ENCODE peak calls at places on chromosomes 3 and 15, in ten cellular contexts. One of them, this sample, is unnamed.

GRCh38 chr3:39056151-39056550 is 4.3 kb downstream of the WDR48 start:
- DNase-seq in naive thymus-derived CD4-positive, alpha-beta T cell: no peak
- DNase-seq in heart left ventricle: no peak
- DNase-seq in HL-60: no peak
- DNase-seq in mesendoderm: no peak
- DNase-seq in left lung: no peak
- DNase-seq in esophagus squamous epithelium: no peak
- DNase-seq in IMR-90: no peak
- DNase-seq in aorta: no peak
- DNase-seq in OCI-LY7: no peak
- DNase-seq in this sample: no peak

GRCh38 chr3:101203411-101203810 is 117.0 kb downstream of the IMPG2 start:
- DNase-seq in naive thymus-derived CD4-positive, alpha-beta T cell: no peak
- DNase-seq in heart left ventricle: no peak
- DNase-seq in HL-60: no peak
- DNase-seq in mesendoderm: no peak
- DNase-seq in left lung: no peak
- DNase-seq in esophagus squamous epithelium: no peak
- DNase-seq in IMR-90: peak
- DNase-seq in aorta: no peak
- DNase-seq in OCI-LY7: no peak
- DNase-seq in this sample: no peak

GRCh38 chr15:38072507-38073277 is 138.3 kb downstream of the TMCO5A start:
- DNase-seq in naive thymus-derived CD4-positive, alpha-beta T cell: no peak
- DNase-seq in heart left ventricle: peak
- DNase-seq in HL-60: no peak
- DNase-seq in mesendoderm: peak
- DNase-seq in left lung: peak
- DNase-seq in esophagus squamous epithelium: no peak
- DNase-seq in IMR-90: peak
- DNase-seq in aorta: peak
- DNase-seq in OCI-LY7: peak
- DNase-seq in this sample: peak

GRCh38 chr3:192409838-192410683 is 317.3 kb downstream of the FGF12 start:
- DNase-seq in naive thymus-derived CD4-positive, alpha-beta T cell: no peak
- DNase-seq in heart left ventricle: peak
- DNase-seq in HL-60: no peak
- DNase-seq in mesendoderm: peak
- DNase-seq in left lung: peak
- DNase-seq in esophagus squamous epithelium: no peak
- DNase-seq in IMR-90: no peak
- DNase-seq in aorta: no peak
- DNase-seq in OCI-LY7: no peak
- DNase-seq in this sample: no peak

GRCh38 chr3:155321418-155321817 is 27.9 kb upstream of the STRIT1 start:
- DNase-seq in naive thymus-derived CD4-positive, alpha-beta T cell: no peak
- DNase-seq in heart left ventricle: no peak
- DNase-seq in HL-60: no peak
- DNase-seq in mesendoderm: no peak
- DNase-seq in left lung: no peak
- DNase-seq in esophagus squamous epithelium: no peak
- DNase-seq in IMR-90: peak
- DNase-seq in aorta: no peak
- DNase-seq in OCI-LY7: no peak
- DNase-seq in this sample: no peak

GRCh38 chr3:149180057-149180573 is 41.5 kb downstream of the CP start:
- DNase-seq in naive thymus-derived CD4-positive, alpha-beta T cell: no peak
- DNase-seq in heart left ventricle: peak
- DNase-seq in HL-60: peak
- DNase-seq in mesendoderm: no peak
- DNase-seq in left lung: no peak
- DNase-seq in esophagus squamous epithelium: no peak
- DNase-seq in IMR-90: peak
- DNase-seq in aorta: peak
- DNase-seq in OCI-LY7: no peak
- DNase-seq in this sample: no peak

GRCh38 chr3:108603689-108604088 is 14.2 kb downstream of the DZIP3 start:
- DNase-seq in naive thymus-derived CD4-positive, alpha-beta T cell: peak
- DNase-seq in heart left ventricle: no peak
- DNase-seq in HL-60: no peak
- DNase-seq in mesendoderm: no peak
- DNase-seq in left lung: no peak
- DNase-seq in esophagus squamous epithelium: no peak
- DNase-seq in IMR-90: peak
- DNase-seq in aorta: no peak
- DNase-seq in OCI-LY7: peak
- DNase-seq in this sample: no peak

GRCh38 chr15:60917469-60918130 is 311.5 kb downstream of the RORA start:
- DNase-seq in naive thymus-derived CD4-positive, alpha-beta T cell: no peak
- DNase-seq in heart left ventricle: peak
- DNase-seq in HL-60: no peak
- DNase-seq in mesendoderm: no peak
- DNase-seq in left lung: no peak
- DNase-seq in esophagus squamous epithelium: no peak
- DNase-seq in IMR-90: peak
- DNase-seq in aorta: peak
- DNase-seq in OCI-LY7: no peak
- DNase-seq in this sample: no peak

GRCh38 chr3:144185291-144185690 is 213.7 kb downstream of the DIPK2A start:
- DNase-seq in naive thymus-derived CD4-positive, alpha-beta T cell: no peak
- DNase-seq in heart left ventricle: no peak
- DNase-seq in HL-60: no peak
- DNase-seq in mesendoderm: no peak
- DNase-seq in left lung: no peak
- DNase-seq in esophagus squamous epithelium: no peak
- DNase-seq in IMR-90: peak
- DNase-seq in aorta: no peak
- DNase-seq in OCI-LY7: no peak
- DNase-seq in this sample: no peak

GRCh38 chr3:117526485-117527079 is 817.0 kb downstream of the TUSC7 start:
- DNase-seq in naive thymus-derived CD4-positive, alpha-beta T cell: no peak
- DNase-seq in heart left ventricle: no peak
- DNase-seq in HL-60: no peak
- DNase-seq in mesendoderm: peak
- DNase-seq in left lung: no peak
- DNase-seq in esophagus squamous epithelium: no peak
- DNase-seq in IMR-90: peak
- DNase-seq in aorta: peak
- DNase-seq in OCI-LY7: peak
- DNase-seq in this sample: no peak

GRCh38 chr3:45626096-45626887 is 31.7 kb downstream of the LIMD1 start:
- DNase-seq in naive thymus-derived CD4-positive, alpha-beta T cell: no peak
- DNase-seq in heart left ventricle: no peak
- DNase-seq in HL-60: no peak
- DNase-seq in mesendoderm: no peak
- DNase-seq in left lung: no peak
- DNase-seq in esophagus squamous epithelium: no peak
- DNase-seq in IMR-90: peak
- DNase-seq in aorta: no peak
- DNase-seq in OCI-LY7: no peak
- DNase-seq in this sample: no peak

GRCh38 chr3:3714572-3714971 is 84.7 kb upstream of the LRRN1 start:
- DNase-seq in naive thymus-derived CD4-positive, alpha-beta T cell: no peak
- DNase-seq in heart left ventricle: no peak
- DNase-seq in HL-60: no peak
- DNase-seq in mesendoderm: peak
- DNase-seq in left lung: no peak
- DNase-seq in esophagus squamous epithelium: no peak
- DNase-seq in IMR-90: no peak
- DNase-seq in aorta: no peak
- DNase-seq in OCI-LY7: peak
- DNase-seq in this sample: no peak

GRCh38 chr15:25173241-25174028 is 218.6 kb downstream of the SNRPN start:
- DNase-seq in naive thymus-derived CD4-positive, alpha-beta T cell: no peak
- DNase-seq in heart left ventricle: peak
- DNase-seq in HL-60: no peak
- DNase-seq in mesendoderm: no peak
- DNase-seq in left lung: peak
- DNase-seq in esophagus squamous epithelium: no peak
- DNase-seq in IMR-90: no peak
- DNase-seq in aorta: peak
- DNase-seq in OCI-LY7: no peak
- DNase-seq in this sample: no peak

GRCh38 chr3:113546414-113546893 is 14.1 kb downstream of the SIDT1 start:
- DNase-seq in naive thymus-derived CD4-positive, alpha-beta T cell: no peak
- DNase-seq in heart left ventricle: no peak
- DNase-seq in HL-60: no peak
- DNase-seq in mesendoderm: no peak
- DNase-seq in left lung: no peak
- DNase-seq in esophagus squamous epithelium: no peak
- DNase-seq in IMR-90: no peak
- DNase-seq in aorta: no peak
- DNase-seq in OCI-LY7: no peak
- DNase-seq in this sample: no peak

GRCh38 chr3:175526609-175527280 is 667.6 kb downstream of the NAALADL2 start:
- DNase-seq in naive thymus-derived CD4-positive, alpha-beta T cell: no peak
- DNase-seq in heart left ventricle: no peak
- DNase-seq in HL-60: no peak
- DNase-seq in mesendoderm: peak
- DNase-seq in left lung: no peak
- DNase-seq in esophagus squamous epithelium: no peak
- DNase-seq in IMR-90: peak
- DNase-seq in aorta: no peak
- DNase-seq in OCI-LY7: no peak
- DNase-seq in this sample: no peak

DNA sequence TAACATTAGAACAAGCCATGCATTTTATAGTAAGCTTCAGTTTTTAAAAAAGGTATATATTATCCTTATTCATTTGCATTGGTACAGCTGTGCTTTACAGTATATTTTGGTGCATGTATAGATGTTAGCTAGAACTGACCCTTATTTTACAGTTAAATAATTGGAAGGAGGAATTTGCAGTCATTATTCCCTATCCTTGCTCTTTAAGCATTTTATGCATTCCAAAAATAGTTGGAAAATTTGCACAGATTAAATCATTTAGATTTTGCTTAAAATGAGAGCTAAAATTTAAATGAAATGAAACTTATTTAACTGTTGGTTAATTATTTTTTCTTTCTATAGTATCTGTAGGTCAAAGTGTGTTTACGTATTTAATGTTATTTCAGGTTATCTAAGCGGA is 667.1 kb downstream of the NAALADL2 start:
- DNase-seq in naive thymus-derived CD4-positive, alpha-beta T cell: no peak
- DNase-seq in heart left ventricle: no peak
- DNase-seq in HL-60: no peak
- DNase-seq in mesendoderm: peak
- DNase-seq in left lung: no peak
- DNase-seq in esophagus squamous epithelium: no peak
- DNase-seq in IMR-90: no peak
- DNase-seq in aorta: no peak
- DNase-seq in OCI-LY7: no peak
- DNase-seq in this sample: no peak
- H3K27ac ChIP-seq in naive thymus-derived CD4-positive, alpha-beta T cell: no peak
- H3K27ac ChIP-seq in heart left ventricle: no peak
- H3K27ac ChIP-seq in HL-60: no peak
- H3K27ac ChIP-seq in mesendoderm: no peak
- H3K27ac ChIP-seq in left lung: no peak
- H3K27ac ChIP-seq in esophagus squamous epithelium: no peak
- H3K27ac ChIP-seq in IMR-90: peak
- H3K27ac ChIP-seq in aorta: no peak
- H3K27ac ChIP-seq in OCI-LY7: no peak
- H3K27ac ChIP-seq in this sample: no peak

GRCh38 chr3:4739289-4740236 is 239.7 kb upstream of the BHLHE40 start:
- DNase-seq in naive thymus-derived CD4-positive, alpha-beta T cell: no peak
- DNase-seq in heart left ventricle: no peak
- DNase-seq in HL-60: no peak
- DNase-seq in mesendoderm: no peak
- DNase-seq in left lung: no peak
- DNase-seq in esophagus squamous epithelium: no peak
- DNase-seq in IMR-90: no peak
- DNase-seq in aorta: no peak
- DNase-seq in OCI-LY7: no peak
- DNase-seq in this sample: no peak

GRCh38 chr3:4742359-4742758 is 236.9 kb upstream of the BHLHE40 start:
- DNase-seq in naive thymus-derived CD4-positive, alpha-beta T cell: no peak
- DNase-seq in heart left ventricle: no peak
- DNase-seq in HL-60: no peak
- DNase-seq in mesendoderm: no peak
- DNase-seq in left lung: no peak
- DNase-seq in esophagus squamous epithelium: no peak
- DNase-seq in IMR-90: no peak
- DNase-seq in aorta: no peak
- DNase-seq in OCI-LY7: no peak
- DNase-seq in this sample: no peak

GRCh38 chr3:4741404-4742307 is 237.6 kb upstream of the BHLHE40 start:
- DNase-seq in naive thymus-derived CD4-positive, alpha-beta T cell: no peak
- DNase-seq in heart left ventricle: peak
- DNase-seq in HL-60: peak
- DNase-seq in mesendoderm: peak
- DNase-seq in left lung: no peak
- DNase-seq in esophagus squamous epithelium: no peak
- DNase-seq in IMR-90: peak
- DNase-seq in aorta: peak
- DNase-seq in OCI-LY7: no peak
- DNase-seq in this sample: no peak

GRCh38 chr3:4740397-4741105 is 238.7 kb upstream of the BHLHE40 start:
- DNase-seq in naive thymus-derived CD4-positive, alpha-beta T cell: no peak
- DNase-seq in heart left ventricle: peak
- DNase-seq in HL-60: no peak
- DNase-seq in mesendoderm: no peak
- DNase-seq in left lung: no peak
- DNase-seq in esophagus squamous epithelium: no peak
- DNase-seq in IMR-90: no peak
- DNase-seq in aorta: peak
- DNase-seq in OCI-LY7: no peak
- DNase-seq in this sample: no peak

GRCh38 chr3:4741106-4741403 is 238.2 kb upstream of the BHLHE40 start:
- DNase-seq in naive thymus-derived CD4-positive, alpha-beta T cell: no peak
- DNase-seq in heart left ventricle: no peak
- DNase-seq in HL-60: no peak
- DNase-seq in mesendoderm: no peak
- DNase-seq in left lung: no peak
- DNase-seq in esophagus squamous epithelium: no peak
- DNase-seq in IMR-90: no peak
- DNase-seq in aorta: no peak
- DNase-seq in OCI-LY7: no peak
- DNase-seq in this sample: no peak
- H3K27ac ChIP-seq in naive thymus-derived CD4-positive, alpha-beta T cell: no peak
- H3K27ac ChIP-seq in heart left ventricle: peak
- H3K27ac ChIP-seq in HL-60: peak
- H3K27ac ChIP-seq in mesendoderm: no peak
- H3K27ac ChIP-seq in left lung: peak
- H3K27ac ChIP-seq in esophagus squamous epithelium: peak
- H3K27ac ChIP-seq in IMR-90: no peak
- H3K27ac ChIP-seq in aorta: peak
- H3K27ac ChIP-seq in OCI-LY7: no peak
- H3K27ac ChIP-seq in this sample: no peak

GRCh38 chr15:101795455-101795854 is 7.9 kb upstream of the OR4F6 start:
- DNase-seq in naive thymus-derived CD4-positive, alpha-beta T cell: no peak
- DNase-seq in heart left ventricle: no peak
- DNase-seq in HL-60: no peak
- DNase-seq in mesendoderm: no peak
- DNase-seq in left lung: no peak
- DNase-seq in esophagus squamous epithelium: no peak
- DNase-seq in IMR-90: peak
- DNase-seq in aorta: no peak
- DNase-seq in OCI-LY7: no peak
- DNase-seq in this sample: no peak
- H3K27ac ChIP-seq in naive thymus-derived CD4-positive, alpha-beta T cell: no peak
- H3K27ac ChIP-seq in heart left ventricle: no peak
- H3K27ac ChIP-seq in HL-60: no peak
- H3K27ac ChIP-seq in mesendoderm: no peak
- H3K27ac ChIP-seq in left lung: no peak
- H3K27ac ChIP-seq in esophagus squamous epithelium: no peak
- H3K27ac ChIP-seq in IMR-90: peak
- H3K27ac ChIP-seq in aorta: no peak
- H3K27ac ChIP-seq in OCI-LY7: no peak
- H3K27ac ChIP-seq in this sample: no peak

GRCh38 chr3:79564192-79564591 is 203.6 kb downstream of the ROBO1 start:
- DNase-seq in naive thymus-derived CD4-positive, alpha-beta T cell: no peak
- DNase-seq in heart left ventricle: no peak
- DNase-seq in HL-60: no peak
- DNase-seq in mesendoderm: no peak
- DNase-seq in left lung: no peak
- DNase-seq in esophagus squamous epithelium: no peak
- DNase-seq in IMR-90: no peak
- DNase-seq in aorta: no peak
- DNase-seq in OCI-LY7: no peak
- DNase-seq in this sample: no peak
- H3K27ac ChIP-seq in naive thymus-derived CD4-positive, alpha-beta T cell: no peak
- H3K27ac ChIP-seq in heart left ventricle: no peak
- H3K27ac ChIP-seq in HL-60: no peak
- H3K27ac ChIP-seq in mesendoderm: no peak
- H3K27ac ChIP-seq in left lung: no peak
- H3K27ac ChIP-seq in esophagus squamous epithelium: no peak
- H3K27ac ChIP-seq in IMR-90: no peak
- H3K27ac ChIP-seq in aorta: no peak
- H3K27ac ChIP-seq in OCI-LY7: no peak
- H3K27ac ChIP-seq in this sample: no peak

This sample was measured in substantia nigra.